ENCODE peak calls at places on chromosomes 2 and 18, in six cellular contexts. T is WTC11, A is H1, L is HCT116, K is GM12878, F is HepG2. I is an unnamed sample.

GRCh38 chr2:226862623-226863022 is 26.8 kb downstream of the RHBDD1 start:
- DNase-seq in T (no peak), K (peak; percentile 51), F (no peak), A (no peak), L (no peak), I (no peak)

GRCh38 chr2:213067888-213068287 is 83.5 kb downstream of the IKZF2 start:
- DNase-seq in K (no peak), T (no peak), A (no peak), F (no peak), L (no peak), I (no peak)

GRCh38 chr2:144455979-144456378 is 63.9 kb downstream of the ZEB2 start:
- DNase-seq in A (no peak), K (no peak), F (no peak), T (no peak), L (no peak), I (no peak)

GRCh38 chr18:77078671-77079070 is 53.9 kb downstream of the MBP start:
- DNase-seq in T (no peak), L (no peak), A (no peak), F (no peak), K (no peak), I (no peak)

GRCh38 chr2:88697361-88698026 is 6.0 kb downstream of the RPIA start:
- DNase-seq in T (no peak), L (no peak), F (peak; percentile 35), K (no peak), A (no peak), I (no peak)

GRCh38 chr2:128536925-128537620 is 218.4 kb upstream of the HS6ST1 start:
- DNase-seq in L (peak; percentile 77), K (no peak), F (peak; percentile 80), T (peak; percentile 30), A (peak; percentile 59), I (peak; percentile 39)

GRCh38 chr2:42812899-42813479 is 20.6 kb upstream of the HAAO start:
- DNase-seq in T (no peak), F (peak; percentile 59), L (peak; percentile 39), K (no peak), A (peak; percentile 38), I (no peak)

GRCh38 chr2:172333626-172334330 is 93.6 kb upstream of the ITGA6 start:
- DNase-seq in L (no peak), A (no peak), K (no peak), F (no peak), T (no peak), I (no peak)

GRCh38 chr2:157107877-157108276 is 149.6 kb upstream of the GALNT5 start:
- DNase-seq in K (no peak), F (no peak), A (no peak), T (no peak), L (no peak), I (no peak)

GRCh38 chr2:126643972-126644371 is 12.0 kb upstream of the GYPC start:
- DNase-seq in K (no peak), L (no peak), F (no peak), A (no peak), T (no peak), I (no peak)

GRCh38 chr2:126643431-126643830 is 12.5 kb upstream of the GYPC start:
- DNase-seq in F (no peak), A (peak; percentile 48), K (no peak), T (peak; percentile 23), L (no peak), I (no peak)

GRCh38 chr2:126642031-126642430 is 13.9 kb upstream of the GYPC start:
- DNase-seq in T (no peak), A (peak; percentile 1), F (no peak), L (no peak), K (no peak), I (no peak)

GRCh38 chr2:126645211-126645618 is 10.7 kb upstream of the GYPC start:
- DNase-seq in A (peak; percentile 0), F (no peak), T (no peak), L (no peak), K (no peak), I (peak; percentile 94)

DNA sequence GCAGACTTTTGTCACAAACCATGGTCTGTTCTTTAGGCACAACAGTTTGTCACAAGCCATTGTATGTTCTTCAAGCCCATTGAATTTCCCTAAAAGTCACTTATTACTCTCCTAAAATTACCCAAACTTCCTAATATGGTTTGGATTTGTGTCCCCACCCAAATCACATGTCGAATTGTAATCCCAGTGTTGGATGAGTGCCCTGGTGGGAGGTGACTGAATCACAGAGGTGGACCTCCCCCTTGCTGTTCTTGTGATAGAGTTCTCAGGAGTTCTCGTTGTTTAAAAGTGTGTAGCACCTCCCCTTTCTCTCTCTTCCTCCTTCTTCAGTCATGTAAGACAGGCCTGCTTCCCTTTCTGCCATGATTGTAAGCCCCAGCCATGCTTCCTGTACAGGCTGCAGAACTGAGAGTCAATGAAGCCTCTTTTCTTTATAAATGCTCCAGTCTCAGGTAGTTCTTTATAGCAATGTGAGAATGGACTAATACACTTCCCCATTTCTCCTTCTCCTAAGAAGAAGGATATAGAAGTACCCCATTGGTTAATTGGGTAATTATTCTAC is 11.2 kb upstream of the GYPC start:
- DNase-seq in F (no peak), A (peak; percentile 6), L (no peak), K (no peak), T (no peak), I (peak; percentile 89)
- TF ChIP-seq MAX in F (no peak), A (no peak), L (no peak), K (no peak), T (no peak), I (no peak)

GRCh38 chr2:168593713-168594112 is 137.6 kb downstream of the CERS6 start:
- DNase-seq in F (no peak), T (no peak), L (no peak), K (no peak), A (no peak), I (no peak)
- TF ChIP-seq SP1 in F (no peak), T (no peak), L (no peak), K (no peak), A (no peak), I (no peak)

GRCh38 chr2:238139141-238139840 is 823 bp downstream of the KLHL30 start:
- DNase-seq in T (peak; percentile 64), L (no peak), F (no peak), A (peak; percentile 86), K (no peak), I (peak; percentile 82)
- TF ChIP-seq MAX in T (no peak), L (no peak), F (no peak), A (peak; percentile 53), K (no peak), I (no peak)

DNA sequence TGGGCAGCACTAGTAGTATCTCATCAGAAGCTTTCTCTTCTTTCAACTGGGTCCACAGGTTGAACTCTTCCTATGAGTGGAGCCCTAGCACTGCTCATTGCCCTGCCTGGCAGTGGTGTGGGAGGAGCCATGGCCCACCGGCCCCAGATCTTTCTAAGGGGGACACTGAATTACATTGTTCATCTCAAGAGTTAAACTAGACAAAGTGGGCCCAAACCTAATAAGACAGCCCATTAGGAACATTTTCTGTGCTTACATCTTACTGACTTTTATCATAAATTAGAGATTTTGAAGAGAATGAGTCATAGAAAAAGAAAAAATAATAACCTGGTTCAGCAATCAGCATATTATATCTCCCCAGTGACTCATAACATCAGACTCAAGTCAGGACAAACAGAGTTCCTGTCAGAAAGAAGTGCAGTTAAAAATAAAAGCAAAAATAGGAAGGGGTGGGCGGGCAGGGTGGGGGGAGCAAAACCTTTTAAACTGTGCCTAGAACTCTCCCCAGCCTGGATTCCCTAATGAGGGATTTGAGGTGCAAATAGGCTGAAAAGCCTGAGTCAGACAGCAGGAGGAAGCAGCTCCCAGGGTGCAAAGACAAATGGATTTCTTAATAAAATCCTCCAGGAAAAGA is 161.6 kb upstream of the TRIB2 start:
- DNase-seq in F (no peak), K (no peak), L (no peak), A (no peak), T (no peak), I (peak; percentile 24)
- TF ChIP-seq SP1 in F (no peak), K (no peak), L (no peak), A (no peak), T (no peak), I (no peak)

GRCh38 chr2:229445501-229446294 is 174.6 kb upstream of the PID1 start:
- DNase-seq in L (no peak), K (no peak), T (no peak), A (no peak), F (no peak), I (no peak)
- TF ChIP-seq MAX in L (no peak), K (no peak), T (no peak), A (no peak), F (no peak), I (no peak)

GRCh38 chr2:159128191-159128590 is 158.3 kb downstream of the WDSUB1 start:
- DNase-seq in A (no peak), L (no peak), F (no peak), T (no peak), K (no peak), I (no peak)

GRCh38 chr2:159129301-159129700 is 157.2 kb downstream of the WDSUB1 start:
- DNase-seq in L (no peak), T (no peak), K (no peak), A (no peak), F (no peak), I (no peak)

GRCh38 chr2:159131267-159131790 is 155.2 kb downstream of the WDSUB1 start:
- DNase-seq in L (no peak), F (no peak), A (no peak), T (no peak), K (no peak), I (no peak)

GRCh38 chr2:159130302-159130701 is 156.2 kb downstream of the WDSUB1 start:
- DNase-seq in A (no peak), T (no peak), F (no peak), L (no peak), K (no peak), I (peak; percentile 40)

GRCh38 chr2:159129807-159130206 is 156.7 kb downstream of the WDSUB1 start:
- DNase-seq in T (no peak), K (no peak), F (no peak), L (no peak), A (no peak), I (no peak)
- TF ChIP-seq SP1 in T (no peak), K (no peak), F (no peak), L (no peak), A (no peak), I (no peak)